ENCODE peak calls at places on chromosomes 7 and 10, in seven cellular contexts. N, T, Q, D, Y, U and Z are unnamed samples. For H3K27me3, the result is how much of the 10 kb centered on the place peaks cover.

GRCh38 chr7:30743371-30744074 is 8.4 kb upstream of the INMT start:
- DNase-seq in D (peak), N (no peak), Q (no peak), T (no peak), U (no peak), Y (no peak), Z (peak)

GRCh38 chr7:97770845-97771244 is 39.0 kb downstream of the TAC1 start:
- DNase-seq in D (no peak), U (no peak), N (no peak), Y (no peak), Q (no peak), T (no peak), Z (no peak)

GRCh38 chr10:36638461-36638860 is 486.9 kb upstream of the ANKRD30A start:
- DNase-seq in Y (no peak), Q (no peak), T (no peak), N (no peak), U (no peak), D (peak), Z (no peak)

GRCh38 chr7:2629740-2630681 is 1.8 kb upstream of the TTYH3 start:
- DNase-seq in Q (peak), N (no peak), D (peak), T (peak), Y (no peak), U (peak), Z (no peak)

GRCh38 chr7:102918865-102919264 is 6.1 kb downstream of the LRRC17 start:
- DNase-seq in U (no peak), D (no peak), Y (no peak), T (no peak), Q (no peak), N (no peak), Z (no peak)

GRCh38 chr7:130793855-130794618 is 60.0 kb upstream of the KLF14 start:
- DNase-seq in U (no peak), T (no peak), Q (no peak), N (no peak), D (peak), Y (no peak), Z (no peak)

GRCh38 chr7:69430502-69431145 is 167.7 kb upstream of the AUTS2 start:
- DNase-seq in Q (no peak), Y (no peak), D (no peak), T (peak), U (peak), N (no peak), Z (peak)

GRCh38 chr7:43585521-43585920 is 2.6 kb downstream of the STK17A start:
- DNase-seq in Y (no peak), U (no peak), N (no peak), Q (no peak), D (peak), T (no peak), Z (no peak)

GRCh38 chr7:115409682-115410426 is 488.0 kb downstream of the MDFIC start:
- DNase-seq in D (no peak), U (no peak), N (no peak), Q (no peak), T (no peak), Y (no peak), Z (no peak)

GRCh38 chr10:88616250-88616977 is 29.9 kb downstream of the LIPJ start:
- DNase-seq in N (no peak), U (no peak), D (no peak), Y (no peak), T (no peak), Q (no peak), Z (peak)

GRCh38 chr7:22864855-22865606 is 42.4 kb upstream of the TOMM7 start:
- DNase-seq in D (no peak), N (no peak), Q (no peak), Y (no peak), T (no peak), U (no peak), Z (no peak)

GRCh38 chr7:1534330-1535099 is 4.0 kb downstream of the MAFK start:
- DNase-seq in T (no peak), N (peak), U (peak), Q (no peak), Y (no peak), D (no peak), Z (no peak)

GRCh38 chr7:130903358-130903974 is 169.5 kb upstream of the KLF14 start:
- DNase-seq in D (peak), T (no peak), U (no peak), Y (no peak), N (no peak), Q (peak), Z (no peak)

GRCh38 chr10:108601856-108602255 is 1321.5 kb downstream of the XPNPEP1 start:
- DNase-seq in Q (no peak), N (no peak), T (no peak), U (no peak), D (no peak), Y (no peak), Z (no peak)

GRCh38 chr10:73653701-73654100 is 2.1 kb downstream of the SYNPO2L start:
- DNase-seq in N (no peak), D (peak), T (no peak), U (no peak), Y (no peak), Q (no peak), Z (peak)

GRCh38 chr7:155580367-155580766 is 34.0 kb upstream of the CNPY1 start:
- DNase-seq in Y (no peak), U (no peak), N (no peak), Q (no peak), T (no peak), D (no peak), Z (no peak)

GRCh38 chr7:3294432-3295100 is 6.5 kb upstream of the SDK1 start:
- DNase-seq in U (no peak), Q (no peak), N (no peak), D (no peak), Y (no peak), T (no peak), Z (no peak)

GRCh38 chr10:69910566-69910965 is 108.9 kb downstream of the COL13A1 start:
- DNase-seq in U (no peak), Y (no peak), Q (no peak), N (no peak), T (no peak), D (no peak), Z (no peak)

GRCh38 chr7:73823257-73823656 is 7.5 kb upstream of the CLDN4 start:
- DNase-seq in U (no peak), T (peak), Q (no peak), N (peak), Y (no peak), D (no peak), Z (no peak)

GRCh38 chr7:98655611-98656010 is 38.5 kb downstream of the NPTX2 start:
- DNase-seq in Q (no peak), Y (no peak), D (no peak), T (no peak), N (peak), U (no peak), Z (no peak)

GRCh38 chr10:17452060-17452894 is 2.1 kb downstream of the ST8SIA6 start:
- DNase-seq in N (no peak), D (no peak), T (no peak), Y (no peak), U (no peak), Q (no peak), Z (no peak)

GRCh38 chr7:84218681-84219080 is 24.1 kb upstream of the SEMA3A start:
- DNase-seq in T (no peak), D (peak), U (no peak), Q (no peak), Y (no peak), N (no peak), Z (no peak)

GRCh38 chr10:114507449-114507848 is 103.1 kb upstream of the AFAP1L2 start:
- DNase-seq in T (peak), D (no peak), N (no peak), U (no peak), Y (no peak), Q (peak), Z (peak)

GRCh38 chr10:119872860-119873671 is 423 bp upstream of the MCMBP start:
- DNase-seq in U (peak), D (peak), Q (peak), T (peak), N (peak), Y (peak), Z (peak)
- TF ChIP-seq POLR2A in U (no peak), D (no peak), Q (no peak), T (no peak), N (no peak), Y (peak), Z (no peak)

GRCh38 chr7:158018971-158019645 is 568.5 kb downstream of the PTPRN2 start:
- DNase-seq in Q (no peak), Y (no peak), U (no peak), T (no peak), N (peak), D (no peak), Z (peak)

GRCh38 chr7:158019726-158020705 is 567.6 kb downstream of the PTPRN2 start:
- DNase-seq in T (no peak), Q (no peak), Y (no peak), U (no peak), D (no peak), N (peak), Z (no peak)

GRCh38 chr7:158016171-158017087 is 571.2 kb downstream of the PTPRN2 start:
- DNase-seq in Y (no peak), Q (no peak), U (no peak), D (no peak), N (peak), T (no peak), Z (no peak)

GRCh38 chr7:158017226-158018060 is 570.2 kb downstream of the PTPRN2 start:
- DNase-seq in D (no peak), Q (no peak), U (no peak), T (no peak), Y (no peak), N (peak), Z (no peak)

GRCh38 chr7:158018061-158018796 is 569.4 kb downstream of the PTPRN2 start:
- DNase-seq in T (no peak), Y (no peak), N (peak), D (no peak), Q (no peak), U (no peak), Z (no peak)
- H3K27me3 ChIP-seq in T (under half), Y (under half), N (under half), D (under half), Q (under half), U (under half), Z (under half)

GRCh38 chr7:37765872-37766525 is 82.4 kb upstream of the NME8 start:
- DNase-seq in Q (no peak), N (peak), Y (peak), T (no peak), U (no peak), D (no peak), Z (no peak)
- TF ChIP-seq POLR2A in Q (no peak), N (no peak), Y (peak), T (no peak), U (no peak), D (no peak), Z (no peak)

GRCh38 chr7:138963675-138964074 is 17.5 kb downstream of the KIAA1549 start:
- DNase-seq in Q (no peak), U (no peak), D (no peak), Y (no peak), N (no peak), T (no peak), Z (no peak)
- H3K27me3 ChIP-seq in Q (under half), U (under half), D (under half), Y (under half), N (under half), T (under half), Z (under half)

GRCh38 chr7:116671111-116671510 is 885 bp upstream of the MET start:
- DNase-seq in Y (no peak), N (no peak), U (no peak), D (no peak), Q (no peak), T (no peak), Z (no peak)

GRCh38 chr7:116672596-116673503 is 854 bp downstream of the MET start:
- DNase-seq in Y (no peak), Q (peak), D (peak), T (peak), U (no peak), N (no peak), Z (no peak)

GRCh38 chr7:116670409-116671036 is 1.5 kb upstream of the MET start:
- DNase-seq in N (no peak), Q (no peak), U (no peak), T (no peak), Y (no peak), D (peak), Z (no peak)

GRCh38 chr7:116673504-116673865 is 1.5 kb downstream of the MET start:
- DNase-seq in T (no peak), U (no peak), N (no peak), Y (no peak), Q (no peak), D (no peak), Z (no peak)

DNA sequence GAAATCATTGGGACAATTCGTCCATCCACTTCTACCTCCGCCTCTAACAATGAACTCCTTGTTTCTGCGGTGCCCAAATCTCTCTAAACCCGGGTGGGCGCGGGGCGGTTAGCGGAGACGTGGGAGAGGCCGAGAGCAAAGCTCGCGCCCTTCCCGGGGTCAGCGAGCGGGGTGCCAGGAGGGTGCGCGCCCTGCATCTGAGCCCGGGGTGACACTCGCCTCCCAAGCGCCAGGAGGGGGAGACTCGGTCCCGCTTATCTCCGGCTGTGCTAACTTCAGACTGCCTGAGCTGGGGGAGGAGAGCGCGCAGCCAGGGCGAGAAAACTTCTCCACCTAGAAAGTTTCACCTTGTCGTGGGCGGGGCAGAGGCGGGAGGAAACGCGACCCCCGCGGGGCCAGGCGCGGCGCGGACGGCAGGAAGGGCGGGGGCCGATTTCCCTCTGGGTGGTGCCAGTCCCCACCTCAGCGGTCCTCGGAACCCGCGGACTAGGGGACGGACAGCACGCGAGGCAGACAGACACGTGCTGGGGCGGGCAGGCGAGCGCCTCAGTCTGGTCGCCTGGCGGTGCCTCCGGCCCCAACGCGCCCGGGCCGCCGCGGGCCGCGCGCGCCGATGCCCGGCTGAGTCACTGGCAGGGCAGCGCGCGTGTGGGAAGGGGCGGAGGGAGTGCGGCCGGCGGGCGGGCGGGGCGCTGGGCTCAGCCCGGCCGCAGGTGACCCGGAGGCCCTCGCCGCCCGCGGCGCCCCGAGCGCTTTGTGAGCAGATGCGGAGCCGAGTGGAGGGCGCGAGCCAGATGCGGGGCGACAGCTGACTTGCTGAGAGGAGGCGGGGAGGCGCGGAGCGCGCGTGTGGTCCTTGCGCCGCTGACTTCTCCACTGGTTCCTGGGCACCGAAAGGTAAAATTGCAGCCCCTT is at the start of gene MET:
- DNase-seq in D (peak), Q (peak), U (peak), Y (no peak), N (peak), T (peak), Z (peak)
- TF ChIP-seq POLR2A in D (peak), Q (no peak), U (no peak), Y (no peak), N (no peak), T (no peak), Z (peak)

GRCh38 chr10:81130014-81130413 is 592.3 kb downstream of the SH2D4B start:
- DNase-seq in U (no peak), T (no peak), Q (no peak), N (no peak), D (no peak), Y (no peak), Z (no peak)
- H3K27me3 ChIP-seq in U (under half), T (under half), Q (under half), N (under half), D (under half), Y (under half), Z (under half)

DNA sequence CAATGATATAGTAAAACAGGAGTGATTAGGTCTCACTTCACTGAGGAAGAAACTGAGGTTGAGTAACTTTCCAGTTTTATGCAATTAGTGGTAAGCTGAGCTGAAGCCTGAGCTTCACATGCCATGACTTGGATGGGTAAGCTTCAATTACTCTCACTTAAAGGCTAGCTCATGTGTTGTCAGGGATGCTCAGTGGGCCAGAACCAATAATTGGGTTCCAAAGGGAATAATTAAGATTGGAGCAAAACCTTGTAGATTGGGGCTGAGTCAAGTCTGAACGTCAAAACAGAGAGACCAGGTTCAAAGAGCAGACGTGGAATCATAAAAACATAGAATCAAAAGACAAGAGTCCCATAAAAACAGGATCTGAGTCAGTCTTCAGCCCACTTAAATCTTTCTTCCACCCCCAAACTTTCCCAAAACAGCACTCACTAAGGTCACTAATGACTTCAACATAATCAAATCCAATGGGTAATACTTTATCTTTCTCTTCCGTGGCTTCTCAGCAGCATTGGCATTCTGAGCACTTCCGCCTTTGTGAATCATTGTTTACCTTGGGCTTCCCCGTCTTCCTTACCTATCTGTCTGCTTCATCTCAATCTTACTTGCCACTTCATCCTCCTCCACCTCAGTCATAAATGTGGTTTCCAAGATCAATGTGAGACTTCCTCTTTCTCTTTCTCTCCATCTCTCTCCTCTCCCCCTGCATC is 23.0 kb upstream of the EGFR start:
- DNase-seq in T (no peak), N (no peak), Y (peak), D (peak), Q (no peak), U (no peak), Z (no peak)
- TF ChIP-seq POLR2A in T (no peak), N (no peak), Y (no peak), D (no peak), Q (no peak), U (no peak), Z (no peak)

DNA sequence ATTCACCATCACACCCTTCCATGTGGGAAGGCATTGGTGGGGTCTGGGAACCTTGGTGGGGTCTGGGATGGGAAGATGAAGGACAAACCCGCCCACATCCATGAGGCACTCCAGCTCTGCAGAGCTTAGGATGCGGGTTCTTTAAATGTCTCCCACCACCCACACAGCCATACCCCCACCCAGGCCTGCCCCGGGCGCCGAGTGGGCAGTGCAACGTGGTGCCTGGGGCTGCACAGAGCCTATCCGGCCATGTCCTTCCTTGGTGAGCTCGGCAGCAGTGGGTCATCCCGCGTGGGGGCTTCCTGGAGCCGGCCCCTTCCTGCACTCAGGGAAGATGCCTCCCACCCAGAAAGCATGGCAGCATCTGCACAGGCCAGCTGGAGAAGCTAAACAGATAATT is 163.5 kb upstream of the TCERG1L start:
- DNase-seq in Y (no peak), Q (no peak), U (no peak), D (no peak), T (no peak), N (no peak), Z (no peak)
- H3K27me3 ChIP-seq in Y (under half), Q (under half), U (under half), D (under half), T (under half), N (under half), Z (under half)